ENCODE peak calls at places on chromosomes 3 and 15, in four cellular contexts. D, A, P and T are unnamed samples.

GRCh38 chr3:45145681-45146614 is at the start of gene CDCP1:
- DNase-seq in D (peak), A (no peak), P (no peak), T (no peak)

GRCh38 chr3:150414273-150414672 is 6.2 kb downstream of the TSC22D2 start:
- DNase-seq in D (peak), A (no peak), P (no peak), T (no peak)

GRCh38 chr15:72206677-72207000 is 9.1 kb upstream of the GRAMD2A start:
- DNase-seq in D (no peak), A (no peak), P (no peak), T (no peak)

GRCh38 chr3:46624533-46624932 is 12.2 kb downstream of the FAM240A start:
- DNase-seq in D (no peak), A (no peak), P (no peak), T (no peak)

GRCh38 chr3:108099679-108100428 is 9.0 kb upstream of the CD47 start:
- DNase-seq in D (peak), A (no peak), P (no peak), T (peak)

GRCh38 chr15:85624241-85624855 is 170.4 kb downstream of the KLHL25 start:
- DNase-seq in D (no peak), A (no peak), P (no peak), T (peak)

GRCh38 chr3:142898346-142899213 is 9.7 kb upstream of the PCOLCE2 start:
- DNase-seq in D (no peak), A (no peak), P (no peak), T (no peak)

GRCh38 chr3:124786491-124787241 is 56.4 kb downstream of the UMPS start:
- DNase-seq in D (no peak), A (no peak), P (no peak), T (no peak)

GRCh38 chr3:105614288-105615030 is 247.8 kb downstream of the ALCAM start:
- DNase-seq in D (peak), A (no peak), P (no peak), T (no peak)

GRCh38 chr15:89197503-89197971 is 23.8 kb downstream of the RLBP1 start:
- DNase-seq in D (no peak), A (no peak), P (no peak), T (no peak)

GRCh38 chr3:186096295-186096694 is 12.6 kb downstream of the ETV5 start:
- DNase-seq in D (peak), A (no peak), P (no peak), T (no peak)

GRCh38 chr15:85858586-85859375 is 64.1 kb upstream of the KLHL25 start:
- DNase-seq in D (peak), A (peak), P (no peak), T (peak)

GRCh38 chr3:10515884-10516495 is 10.6 kb upstream of the ATP2B2 start:
- DNase-seq in D (peak), A (no peak), P (no peak), T (no peak)

GRCh38 chr3:64740232-64740631 is 52.4 kb upstream of the ADAMTS9 start:
- DNase-seq in D (no peak), A (no peak), P (no peak), T (no peak)

GRCh38 chr15:74174216-74174965 is 881 bp downstream of the ISLR start:
- DNase-seq in D (no peak), A (no peak), P (no peak), T (no peak)

GRCh38 chr3:77068808-77069207 is 28.9 kb downstream of the ROBO2 start:
- DNase-seq in D (no peak), A (no peak), P (no peak), T (no peak)

GRCh38 chr3:16239776-16240175 is 25.0 kb downstream of the DPH3 start:
- DNase-seq in D (no peak), A (no peak), P (no peak), T (no peak)

GRCh38 chr3:45994661-45995369 is 809 bp downstream of the FYCO1 start:
- DNase-seq in D (peak), A (no peak), P (no peak), T (peak)

GRCh38 chr15:33724321-33725036 is 243.8 kb upstream of the CHRM5 start:
- DNase-seq in D (no peak), A (no peak), P (no peak), T (no peak)

GRCh38 chr15:33722005-33722672 is 246.2 kb upstream of the CHRM5 start:
- DNase-seq in D (no peak), A (no peak), P (peak), T (peak)

GRCh38 chr15:33720952-33721351 is 247.3 kb upstream of the CHRM5 start:
- DNase-seq in D (no peak), A (no peak), P (no peak), T (no peak)

DNA sequence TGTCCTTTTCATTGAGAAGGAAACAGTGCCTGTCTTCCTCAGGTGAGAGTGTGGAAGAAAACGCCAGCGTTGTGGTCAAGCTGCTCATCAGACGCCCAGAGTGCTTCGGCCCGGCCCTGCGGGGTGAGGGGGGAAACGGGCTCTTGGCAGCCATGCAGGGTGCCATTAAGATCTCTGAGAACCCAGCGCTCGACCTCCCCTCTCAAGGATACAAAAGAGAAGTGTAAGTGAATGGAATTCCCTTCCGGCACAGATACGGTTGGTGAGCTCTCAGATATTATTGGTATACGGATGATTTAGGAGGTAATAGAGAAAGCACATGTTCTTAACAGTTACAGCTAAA is 245.7 kb upstream of the CHRM5 start:
- DNase-seq in D (no peak), A (no peak), P (no peak), T (no peak)
- TF ChIP-seq SPI1 in D (no peak), A (no peak), P (no peak), T (no peak)

DNA sequence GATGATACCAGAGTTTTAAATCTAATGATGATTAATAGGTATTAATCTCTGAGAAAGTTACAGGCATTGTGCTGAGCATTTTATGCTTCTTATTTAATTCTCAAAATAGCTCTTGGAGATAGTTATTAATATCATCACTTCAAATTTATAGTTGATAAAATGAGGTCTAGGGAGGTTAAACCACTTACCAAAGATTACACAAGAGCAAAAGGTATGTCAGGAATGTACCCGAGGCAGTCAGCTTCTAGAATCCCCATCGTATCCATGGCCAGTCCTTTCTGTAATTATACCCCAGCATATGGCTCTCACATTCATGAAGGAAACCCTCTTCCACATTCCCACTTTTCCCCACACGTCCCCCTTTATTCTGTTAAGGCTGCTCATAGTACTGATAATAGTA is 421.3 kb downstream of the PYDC2 start:
- DNase-seq in D (no peak), A (no peak), P (no peak), T (no peak)
- TF ChIP-seq POLR2AphosphoS5 in D (no peak), A (no peak), P (no peak), T (no peak)

GRCh38 chr3:9311265-9311664 is 51.6 kb upstream of the THUMPD3 start:
- DNase-seq in D (no peak), A (no peak), P (no peak), T (no peak)

GRCh38 chr3:9322780-9323179 is 40.1 kb upstream of the THUMPD3 start:
- DNase-seq in D (no peak), A (no peak), P (no peak), T (no peak)

GRCh38 chr3:9314796-9315195 is 48.1 kb upstream of the THUMPD3 start:
- DNase-seq in D (no peak), A (no peak), P (no peak), T (no peak)

DNA sequence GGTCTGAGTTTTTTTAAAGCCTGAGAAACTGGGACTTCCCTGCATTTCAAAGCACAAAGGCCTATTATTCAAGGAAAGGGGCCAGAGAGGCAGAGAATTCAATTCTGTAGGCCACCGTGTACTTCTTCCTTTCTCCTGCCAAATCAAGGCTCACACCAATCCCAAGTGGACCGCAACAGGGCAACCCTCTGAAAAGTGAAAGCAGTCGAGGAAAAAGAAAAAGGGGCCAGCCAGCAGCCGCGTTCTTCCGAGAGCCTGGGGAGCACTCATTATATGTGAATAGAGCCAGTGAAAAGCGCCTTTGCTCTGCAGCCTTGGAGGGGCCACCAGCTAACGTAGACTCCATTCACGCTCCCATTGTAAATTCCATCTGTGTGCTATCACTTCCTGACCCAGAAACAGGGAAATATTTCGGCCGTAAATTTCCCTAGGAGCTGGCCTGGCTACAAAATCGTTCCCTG is 45.9 kb upstream of the THUMPD3 start:
- DNase-seq in D (no peak), A (no peak), P (no peak), T (no peak)
- TF ChIP-seq SPI1 in D (no peak), A (no peak), P (no peak), T (no peak)

DNA sequence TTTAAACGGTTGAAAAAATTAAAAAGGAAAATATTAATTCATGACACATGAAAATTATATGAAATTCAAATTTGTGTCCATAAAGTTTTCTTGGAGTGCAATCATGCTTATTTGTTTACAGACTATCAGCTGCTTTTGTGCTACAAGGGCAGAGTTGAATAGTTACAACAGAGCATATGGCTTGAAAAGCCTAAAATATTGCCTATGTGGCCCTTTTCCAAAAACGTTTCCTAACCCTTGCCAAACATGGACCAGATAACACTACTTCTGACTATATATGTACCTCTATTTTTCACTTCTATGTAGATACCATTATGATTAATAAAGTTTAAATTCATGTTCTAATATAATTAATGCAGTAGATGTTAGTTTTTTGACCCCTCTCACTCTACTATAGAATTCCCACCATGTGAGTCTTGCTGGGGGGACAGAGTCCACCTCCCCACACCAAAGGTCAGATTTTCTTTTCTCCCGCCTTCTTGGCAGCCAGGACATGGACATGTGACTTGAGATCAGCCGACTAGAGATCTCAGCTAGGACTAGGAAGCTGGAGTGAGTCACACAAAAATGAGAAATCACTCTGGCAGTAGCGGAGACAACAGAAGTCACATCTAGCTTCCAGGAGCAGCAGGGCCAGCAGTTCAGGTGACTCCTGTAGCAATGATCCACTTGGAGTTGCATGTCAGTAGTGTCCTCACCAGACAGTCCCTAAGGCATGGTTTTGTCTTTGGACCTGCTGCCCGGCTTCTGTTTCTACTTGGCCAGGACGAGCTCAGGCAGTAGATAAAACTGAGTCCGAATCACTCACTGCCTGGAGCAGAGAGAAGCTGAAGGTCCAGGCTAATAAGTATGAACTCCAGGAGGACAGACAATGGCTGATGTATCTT is 22.4 kb downstream of the CIAO2A start:
- DNase-seq in D (peak), A (no peak), P (no peak), T (no peak)
- TF ChIP-seq POLR2AphosphoS5 in D (no peak), A (no peak), P (no peak), T (no peak)

GRCh38 chr3:138114988-138115971 is at the start of gene DZIP1L:
- DNase-seq in D (peak), A (peak), P (no peak), T (no peak)
- TF ChIP-seq SPI1 in D (no peak), A (no peak), P (no peak), T (no peak)

GRCh38 chr3:27357665-27358258 is 11.4 kb downstream of the NEK10 start:
- DNase-seq in D (peak), A (peak), P (no peak), T (peak)

GRCh38 chr3:27356976-27357375 is 12.2 kb downstream of the NEK10 start:
- DNase-seq in D (no peak), A (no peak), P (no peak), T (no peak)

GRCh38 chr3:27354588-27355203 is 14.5 kb downstream of the NEK10 start:
- DNase-seq in D (no peak), A (no peak), P (no peak), T (no peak)

GRCh38 chr3:27358372-27358771 is 10.8 kb downstream of the NEK10 start:
- DNase-seq in D (no peak), A (no peak), P (no peak), T (no peak)

GRCh38 chr3:27360113-27361078 is 8.8 kb downstream of the NEK10 start:
- DNase-seq in D (no peak), A (no peak), P (no peak), T (no peak)
- TF ChIP-seq POLR2AphosphoS5 in D (no peak), A (no peak), P (no peak), T (no peak)

DNA sequence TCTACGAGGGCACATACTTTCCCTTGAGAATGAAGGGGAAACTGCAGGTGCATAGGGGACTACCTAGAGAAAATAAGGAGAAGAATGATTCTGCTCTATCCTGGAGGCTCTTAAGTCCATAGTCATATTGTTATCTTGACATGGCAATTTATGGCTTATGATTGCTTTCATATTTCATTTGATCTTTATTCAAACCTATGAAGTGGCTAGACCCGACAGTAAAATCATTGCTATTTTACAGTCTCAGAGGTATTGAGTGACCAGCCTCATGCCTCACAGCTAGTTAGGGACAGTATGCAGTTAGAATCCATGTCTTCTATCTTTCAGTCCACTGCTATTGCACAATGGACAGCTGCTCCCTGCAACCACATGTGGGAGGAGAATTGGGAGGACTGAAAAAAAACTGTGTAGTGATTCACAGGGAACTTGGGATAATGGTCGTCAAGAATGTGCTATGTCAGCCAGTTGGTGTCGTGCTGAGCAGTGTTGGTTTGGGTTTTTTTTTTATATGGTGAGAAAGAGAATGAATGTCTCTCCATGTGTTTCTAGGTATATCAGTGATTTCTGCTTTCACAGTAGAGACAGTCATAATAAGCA is 63.2 kb upstream of the SPPL2A start:
- DNase-seq in D (peak), A (no peak), P (no peak), T (no peak)
- TF ChIP-seq SPI1 in D (no peak), A (no peak), P (no peak), T (no peak)

DNA sequence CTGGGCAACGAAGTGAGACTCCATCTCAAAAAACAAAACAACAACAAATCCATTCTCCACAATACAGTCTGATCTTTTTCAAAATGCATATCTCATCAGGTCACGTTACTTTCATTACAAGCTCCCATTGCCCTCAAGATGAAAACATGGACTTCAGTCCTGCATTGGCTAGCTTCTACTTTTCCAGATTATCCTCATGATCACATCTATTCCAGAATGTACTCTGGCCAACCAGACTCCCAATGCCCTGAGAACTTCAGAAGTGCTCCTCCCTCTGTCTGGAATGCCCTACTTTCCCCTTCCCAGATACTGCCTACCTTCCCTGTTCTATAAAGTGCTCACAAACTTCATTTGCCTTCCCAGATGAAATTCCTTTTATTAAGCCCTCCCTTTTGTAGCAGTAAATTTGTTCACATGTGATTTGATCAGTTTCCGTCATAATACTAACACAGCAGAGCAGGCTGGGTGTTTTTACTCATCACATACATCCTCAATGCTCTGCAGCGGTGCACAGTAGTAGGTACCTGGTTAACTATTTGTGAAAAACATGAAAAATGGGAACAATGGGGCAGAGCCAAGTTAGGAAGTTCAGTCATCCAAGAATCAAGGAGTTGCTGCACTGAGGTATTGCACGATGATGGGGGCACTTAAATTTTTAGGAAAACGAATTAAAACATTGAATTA is 5.3 kb downstream of the RPL22L1 start:
- DNase-seq in D (peak), A (no peak), P (no peak), T (no peak)
- TF ChIP-seq POLR2AphosphoS5 in D (no peak), A (no peak), P (no peak), T (no peak)